ENCODE peak calls at places on chromosomes 16 and 17, in four cellular contexts. B is CD8-positive, alpha-beta T cell; A is WERI-Rb-1; N is thoracic aorta. W is an unnamed sample. For H3K36me3, the result is how much of the 10 kb centered on the place peaks cover.

GRCh38 chr16:1749152-1750117 is 21.9 kb downstream of the NME3 start:
- DNase-seq in A (no peak), N (no peak), B (no peak), W (no peak)

GRCh38 chr17:76381633-76382304 is 2.6 kb upstream of the SPHK1 start:
- DNase-seq in B (no peak), A (no peak), N (no peak), W (no peak)

GRCh38 chr17:16928406-16929280 is 43.3 kb downstream of the TNFRSF13B start:
- DNase-seq in N (no peak), A (no peak), B (no peak), W (no peak)

GRCh38 chr17:31427684-31428083 is 36.2 kb downstream of the RAB11FIP4 start:
- DNase-seq in B (no peak), N (no peak), A (no peak), W (no peak)

GRCh38 chr17:47802341-47803022 is 19.1 kb downstream of the OSBPL7 start:
- DNase-seq in N (no peak), A (peak), B (peak), W (no peak)

GRCh38 chr16:19783363-19783762 is 65.3 kb downstream of the IQCK start:
- DNase-seq in A (no peak), N (no peak), B (peak), W (no peak)

GRCh38 chr17:43931062-43931571 is 11.2 kb downstream of the PPY start:
- DNase-seq in A (no peak), B (no peak), N (no peak), W (no peak)

GRCh38 chr17:19346351-19347255 is 15.9 kb downstream of the B9D1 start:
- DNase-seq in A (peak), N (peak), B (no peak), W (peak)

GRCh38 chr17:5203908-5204294 is 12.2 kb upstream of the ZNF594 start:
- DNase-seq in B (no peak), A (no peak), N (no peak), W (no peak)

GRCh38 chr16:12366313-12366712 is 389.8 kb downstream of the SNX29 start:
- DNase-seq in B (no peak), N (no peak), A (no peak), W (no peak)

GRCh38 chr17:7380855-7381683 is at the start of gene TNK1:
- DNase-seq in A (peak), B (no peak), N (no peak), W (no peak)

GRCh38 chr16:8634991-8635736 is 13.7 kb downstream of the METTL22 start:
- DNase-seq in B (no peak), A (peak), N (no peak), W (no peak)

GRCh38 chr17:489758-490329 is 137.2 kb upstream of the RPH3AL start:
- DNase-seq in B (peak), N (no peak), A (peak), W (no peak)

GRCh38 chr16:74909665-74910064 is 75.3 kb downstream of the WDR59 start:
- DNase-seq in B (no peak), N (no peak), A (no peak), W (no peak)

GRCh38 chr17:1197781-1198490 is 18.2 kb upstream of the ABR start:
- DNase-seq in N (no peak), B (peak), A (no peak), W (no peak)

GRCh38 chr17:57045868-57046671 is 39.0 kb upstream of the AKAP1 start:
- DNase-seq in A (no peak), B (peak), N (no peak), W (no peak)
- H3K4me3 ChIP-seq in A (no peak), B (peak), N (peak), W (peak)

GRCh38 chr16:50632927-50633800 is 47.9 kb downstream of the SNX20 start:
- DNase-seq in B (no peak), N (no peak), A (no peak), W (no peak)
- TF ChIP-seq CTCF in B (no peak), N (no peak), A (no peak), W (no peak)

GRCh38 chr17:38768417-38768816 is 15.9 kb downstream of the PSMB3 start:
- DNase-seq in A (no peak), N (no peak), B (no peak), W (no peak)
- H3K36me3 ChIP-seq in A (half or more), N (half or more), B (under half), W (under half)

DNA sequence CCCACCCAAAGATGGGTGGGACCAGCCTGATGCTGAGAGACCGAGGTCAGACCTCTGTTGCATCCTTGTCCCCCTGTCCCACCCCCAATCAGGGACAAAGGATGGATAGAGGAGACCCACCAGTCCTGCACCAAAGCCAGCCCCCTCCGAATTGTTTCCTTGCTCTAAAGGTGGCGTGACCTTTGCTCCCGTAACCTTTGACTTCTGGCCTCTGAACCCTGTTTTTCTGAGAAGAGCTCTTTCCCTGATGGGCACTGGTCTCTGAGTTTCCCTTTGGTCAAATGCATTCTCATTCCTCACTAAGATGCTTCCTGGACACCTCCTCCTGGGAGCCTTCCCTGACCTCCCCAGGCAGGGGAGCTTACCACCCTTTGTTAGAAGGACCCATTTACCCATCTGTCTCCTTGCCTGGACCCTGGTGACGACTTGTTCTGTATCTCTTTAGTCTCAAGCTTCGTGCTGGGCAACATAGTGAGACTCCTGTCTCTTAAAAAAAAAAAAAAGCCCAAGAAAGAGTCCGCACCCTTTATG is 5.3 kb upstream of the NEUROD2 start:
- DNase-seq in N (no peak), B (no peak), A (no peak), W (no peak)
- H3K4me3 ChIP-seq in N (no peak), B (no peak), A (no peak), W (no peak)

DNA sequence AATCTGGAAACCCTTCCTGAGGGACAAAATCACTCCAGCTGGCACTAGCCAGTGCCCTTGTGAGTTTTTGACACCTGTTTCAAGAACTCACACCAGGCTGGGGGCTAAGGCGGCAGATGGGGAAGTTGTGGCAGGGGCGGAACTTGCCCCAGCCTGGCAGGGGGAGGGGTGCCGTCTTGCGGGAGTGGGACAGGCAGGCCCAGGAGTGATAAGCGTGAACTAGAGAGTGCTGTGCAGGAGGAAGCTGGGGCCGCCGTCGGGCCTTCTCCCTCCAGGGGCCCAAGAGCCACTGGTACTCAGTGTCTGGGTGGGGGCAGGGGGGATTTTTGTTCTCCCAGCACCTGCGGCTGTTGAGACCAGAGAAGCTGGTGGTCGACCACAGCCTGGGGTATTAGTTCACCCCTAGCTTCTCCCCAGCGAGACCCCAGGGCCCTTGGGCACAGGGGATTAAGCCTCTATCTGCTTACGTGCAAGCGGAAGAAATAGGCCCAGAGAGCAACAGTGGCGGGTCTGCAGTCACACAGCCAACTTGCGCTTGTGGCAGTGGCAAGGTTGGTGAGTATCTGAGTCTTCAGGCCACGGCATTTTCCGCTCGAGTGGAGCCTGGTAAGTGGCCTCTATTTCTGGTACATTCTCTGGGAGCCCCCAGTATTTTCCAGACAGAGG is 40.1 kb upstream of the PLCG2 start:
- DNase-seq in B (no peak), N (no peak), A (no peak), W (no peak)
- TF ChIP-seq CTCF in B (no peak), N (no peak), A (no peak), W (no peak)

GRCh38 chr17:41913798-41914197 is 5.0 kb downstream of the ACLY start:
- DNase-seq in N (no peak), B (no peak), A (no peak), W (no peak)
- H3K36me3 ChIP-seq in N (under half), B (under half), A (half or more), W (under half)

GRCh38 chr17:59257101-59257500 is 36.8 kb downstream of the GDPD1 start:
- DNase-seq in A (no peak), B (no peak), N (no peak), W (no peak)

GRCh38 chr17:59260724-59261123 is 40.4 kb downstream of the GDPD1 start:
- DNase-seq in A (no peak), B (no peak), N (no peak), W (no peak)

GRCh38 chr17:59254742-59255141 is 34.4 kb downstream of the GDPD1 start:
- DNase-seq in B (no peak), N (no peak), A (no peak), W (no peak)
- H3K4me3 ChIP-seq in B (no peak), N (no peak), A (no peak), W (no peak)

GRCh38 chr16:87572959-87573358 is 29.3 kb upstream of the JPH3 start:
- DNase-seq in B (no peak), A (no peak), N (no peak), W (no peak)

GRCh38 chr16:87571868-87572244 is 30.5 kb upstream of the JPH3 start:
- DNase-seq in N (peak), B (no peak), A (no peak), W (no peak)

GRCh38 chr16:87569601-87570559 is 32.4 kb upstream of the JPH3 start:
- DNase-seq in A (no peak), N (no peak), B (no peak), W (no peak)

GRCh38 chr16:87570564-87570937 is 31.8 kb upstream of the JPH3 start:
- DNase-seq in A (no peak), B (no peak), N (no peak), W (no peak)

DNA sequence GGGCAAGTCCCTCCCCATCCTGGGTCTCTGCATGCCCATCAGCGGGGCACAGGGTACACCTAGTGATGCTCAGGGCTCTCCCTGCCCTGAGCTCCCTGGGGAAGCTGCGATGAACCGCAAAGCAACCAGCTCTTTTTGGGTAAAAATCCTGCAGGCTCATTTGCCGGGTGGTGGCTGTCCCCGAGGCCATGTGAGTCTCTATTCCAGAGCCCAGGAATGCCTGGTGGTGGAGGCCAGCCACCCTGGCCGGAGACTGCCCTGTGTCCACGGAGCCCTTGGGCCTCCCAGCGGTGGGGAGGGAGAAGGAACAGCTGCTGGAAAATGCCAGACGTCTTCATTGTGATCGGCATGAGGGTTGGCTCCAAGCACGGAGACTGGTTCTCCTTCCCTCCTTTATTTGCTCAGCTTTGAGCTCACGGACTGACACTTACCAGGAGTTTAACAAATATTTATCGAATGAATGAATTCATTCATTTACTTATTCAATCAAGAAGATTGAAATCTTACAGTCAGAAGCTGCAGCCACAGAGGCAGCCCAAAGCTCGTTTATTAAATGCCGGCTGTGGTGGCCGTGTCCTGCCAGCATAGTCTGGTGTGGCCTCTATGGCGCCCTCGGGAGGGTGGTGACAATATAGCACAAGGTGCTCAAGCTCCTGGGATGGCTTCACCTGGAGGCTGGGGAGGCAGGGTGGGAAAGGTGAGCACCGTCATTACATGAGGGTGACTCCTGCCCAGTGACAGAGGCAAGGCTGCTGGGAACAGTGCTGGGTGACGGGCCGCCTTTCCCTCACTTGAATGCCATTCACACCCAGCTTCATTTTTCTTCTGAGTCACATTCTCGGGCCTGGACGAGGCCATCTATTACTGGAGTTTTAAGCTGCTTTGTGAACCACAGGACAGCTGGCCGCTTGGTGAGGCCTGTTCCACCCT is 31.1 kb upstream of the JPH3 start:
- DNase-seq in B (no peak), A (peak), N (peak), W (no peak)
- TF ChIP-seq CTCF in B (no peak), A (peak), N (peak), W (peak)

DNA sequence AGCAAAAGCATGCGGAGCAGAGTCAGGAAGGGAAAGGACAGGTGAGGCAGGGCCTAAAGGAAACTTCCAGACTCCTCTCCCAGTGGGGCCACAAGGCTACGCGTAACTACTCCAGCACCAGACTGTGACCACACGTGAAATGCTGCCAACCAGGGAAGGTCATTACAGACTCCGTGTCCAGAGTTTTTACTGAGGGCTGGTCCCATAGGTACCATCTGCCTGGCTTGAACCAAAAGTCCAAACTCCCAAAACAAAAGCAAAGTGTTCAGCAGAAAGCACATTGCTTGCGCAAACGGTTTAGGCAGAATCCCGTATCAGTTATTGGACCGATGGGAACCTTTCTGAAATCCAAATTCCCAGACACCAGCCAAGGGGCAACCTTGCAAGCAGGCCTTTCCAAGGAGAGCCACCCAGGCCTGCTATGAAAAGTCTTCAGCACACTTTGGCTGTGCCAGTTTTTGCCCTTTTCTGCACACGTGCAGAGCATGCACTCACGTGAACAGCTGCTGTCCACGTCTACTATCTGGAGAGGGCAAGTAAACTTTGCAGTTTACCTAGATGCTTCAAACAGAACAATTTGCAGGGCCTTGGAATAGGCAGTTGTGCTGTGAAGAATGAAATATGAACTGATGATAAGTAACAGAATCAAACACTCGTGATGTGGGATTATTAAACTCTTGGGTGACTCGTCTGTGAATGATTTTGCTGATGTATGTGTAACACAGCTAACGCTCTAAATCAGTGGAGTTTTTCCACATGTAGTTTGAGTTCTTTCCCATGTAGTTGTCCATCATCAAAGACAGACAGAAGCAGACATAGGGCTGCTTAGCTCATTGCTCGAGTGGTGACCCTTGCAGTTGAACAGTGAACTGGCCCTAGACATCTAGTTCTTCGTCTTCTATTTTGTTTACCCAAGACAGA is 58.1 kb upstream of the CRISPLD2 start:
- DNase-seq in N (no peak), B (no peak), A (no peak), W (no peak)
- H3K36me3 ChIP-seq in N (under half), B (under half), A (under half), W (under half)

GRCh38 chr16:70378869-70379493 is 32.3 kb downstream of the DDX19A start:
- DNase-seq in N (no peak), B (no peak), A (no peak), W (no peak)
- H3K4me3 ChIP-seq in N (no peak), B (no peak), A (no peak), W (no peak)